ENCODE peak calls at places on chromosome 16, in five cellular contexts. A is Caki2, O is omental fat pad, Q is adipocyte, N is GM23338. I is an unnamed sample.

GRCh38 chr16:64695684-64696083 is 426.2 kb downstream of the CDH11 start:
- DNase-seq in A (no peak), O (no peak), Q (no peak), N (no peak), I (no peak)

GRCh38 chr16:66588981-66589713 is 9.9 kb downstream of the CMTM2 start:
- DNase-seq in A (no peak), O (no peak), Q (no peak), N (peak), I (no peak)

GRCh38 chr16:69112285-69113129 is 7.1 kb downstream of the HAS3 start:
- DNase-seq in A (no peak), O (peak), Q (peak), N (peak), I (peak)

GRCh38 chr16:67847064-67847861 is at the start of gene CENPT:
- DNase-seq in A (peak), O (no peak), Q (peak), N (peak), I (peak)

GRCh38 chr16:18958621-18959578 is 24.8 kb upstream of the TMC7 start:
- DNase-seq in A (peak), O (no peak), Q (peak), N (no peak), I (peak)

GRCh38 chr16:87252269-87252970 is 64.8 kb downstream of the C16orf95 start:
- DNase-seq in A (no peak), O (no peak), Q (no peak), N (no peak), I (no peak)

GRCh38 chr16:57534337-57534880 is 2.0 kb downstream of the CCDC102A start:
- DNase-seq in A (no peak), O (peak), Q (no peak), N (no peak), I (no peak)

GRCh38 chr16:11004351-11004750 is 60.0 kb downstream of the CLEC16A start:
- DNase-seq in A (no peak), O (no peak), Q (peak), N (no peak), I (no peak)

GRCh38 chr16:53465606-53466290 is 31.5 kb downstream of the RBL2 start:
- DNase-seq in A (peak), O (no peak), Q (peak), N (no peak), I (no peak)

GRCh38 chr16:13906426-13907089 is 13.4 kb upstream of the ERCC4 start:
- DNase-seq in A (no peak), O (no peak), Q (no peak), N (no peak), I (no peak)

GRCh38 chr16:70433456-70434103 is 5.3 kb downstream of the ST3GAL2 start:
- DNase-seq in A (no peak), O (no peak), Q (peak), N (no peak), I (peak)

GRCh38 chr16:57262841-57263584 is 18.0 kb downstream of the ARL2BP start:
- DNase-seq in A (no peak), O (no peak), Q (no peak), N (no peak), I (no peak)

GRCh38 chr16:1950559-1950958 is 3.9 kb downstream of the RPL3L start:
- DNase-seq in A (no peak), O (no peak), Q (no peak), N (no peak), I (no peak)

GRCh38 chr16:69522041-69522578 is 43.7 kb upstream of the NFAT5 start:
- DNase-seq in A (no peak), O (no peak), Q (no peak), N (no peak), I (no peak)

GRCh38 chr16:4032768-4033167 is 83.5 kb downstream of the ADCY9 start:
- DNase-seq in A (no peak), O (no peak), Q (no peak), N (no peak), I (peak)

GRCh38 chr16:53031323-53031942 is 21.3 kb downstream of the CHD9NB start:
- DNase-seq in A (no peak), O (no peak), Q (no peak), N (peak), I (no peak)

GRCh38 chr16:88512728-88513674 is 57.2 kb upstream of the ZC3H18 start:
- DNase-seq in A (no peak), O (no peak), Q (no peak), N (no peak), I (no peak)

GRCh38 chr16:966505-966904 is 4.3 kb downstream of the LMF1 start:
- DNase-seq in A (no peak), O (no peak), Q (no peak), N (no peak), I (no peak)

I was measured in left kidney.